ENCODE peak calls at places on chromosomes 12 and 14, in five cellular contexts. N is suprapubic skin, X is thoracic aorta, P is K562, D is SK-N-SH. V is an unnamed sample.

GRCh38 chr12:124053855-124054254 is 80.8 kb downstream of the ZNF664 start:
- DNase-seq in X (no peak), P (peak), N (no peak), D (peak), V (peak)

GRCh38 chr12:95505039-95505438 is 31.1 kb downstream of the METAP2 start:
- DNase-seq in X (no peak), P (no peak), D (no peak), N (no peak), V (no peak)

GRCh38 chr12:51323317-51323960 is 535 bp downstream of the BIN2 start:
- DNase-seq in D (no peak), P (no peak), X (no peak), N (no peak), V (no peak)

GRCh38 chr14:50303744-50304471 is 8.1 kb downstream of the L2HGDH start:
- DNase-seq in X (no peak), P (peak), D (no peak), N (no peak), V (peak)

GRCh38 chr12:95151821-95152220 is 65.4 kb downstream of the FGD6 start:
- DNase-seq in X (no peak), P (no peak), D (no peak), N (no peak), V (no peak)

GRCh38 chr14:35669782-35670181 is 135.8 kb downstream of the INSM2 start:
- DNase-seq in D (no peak), N (no peak), P (no peak), X (no peak), V (peak)

GRCh38 chr12:32296541-32296940 is 102.8 kb upstream of the FGD4 start:
- DNase-seq in P (no peak), X (no peak), D (no peak), N (no peak), V (no peak)

GRCh38 chr14:37864861-37865718 is 269.7 kb downstream of the TTC6 start:
- DNase-seq in P (no peak), D (no peak), N (no peak), X (no peak), V (peak)

GRCh38 chr14:51182166-51182565 is 57.9 kb upstream of the TMX1 start:
- DNase-seq in X (no peak), N (no peak), P (no peak), D (no peak), V (peak)

GRCh38 chr12:29611906-29612305 is 114.4 kb upstream of the OVCH1 start:
- DNase-seq in P (no peak), X (peak), N (no peak), D (no peak), V (peak)

GRCh38 chr12:101924647-101925046 is 47.3 kb downstream of the DRAM1 start:
- DNase-seq in P (peak), N (no peak), X (no peak), D (peak), V (peak)

GRCh38 chr12:130742112-130742511 is 26.0 kb upstream of the RIMBP2 start:
- DNase-seq in P (no peak), N (no peak), D (no peak), X (no peak), V (no peak)

GRCh38 chr14:72855913-72856312 is 38.0 kb downstream of the DPF3 start:
- DNase-seq in P (no peak), D (no peak), N (no peak), X (no peak), V (peak)

GRCh38 chr14:32072701-32073100 is 4.4 kb upstream of the ARHGAP5 start:
- DNase-seq in X (no peak), D (no peak), P (no peak), N (no peak), V (no peak)

GRCh38 chr12:71371132-71371531 is 68.5 kb upstream of the LGR5 start:
- DNase-seq in N (no peak), X (no peak), D (no peak), P (no peak), V (peak)

GRCh38 chr12:130838284-130838950 is 633 bp downstream of the STX2 start:
- DNase-seq in N (peak), D (no peak), X (no peak), P (peak), V (peak)

GRCh38 chr14:36683083-36683724 is 21.5 kb downstream of the PAX9 start:
- DNase-seq in N (no peak), P (no peak), X (no peak), D (no peak), V (no peak)

GRCh38 chr12:90090929-90091651 is 382.5 kb upstream of the ATP2B1 start:
- DNase-seq in X (peak), D (no peak), N (peak), P (no peak), V (peak)

GRCh38 chr12:53981652-53982565 is 3.0 kb upstream of the HOXC10 start:
- DNase-seq in P (no peak), N (peak), X (no peak), D (no peak), V (no peak)

GRCh38 chr14:75274899-75275569 is 3.6 kb upstream of the FOS start:
- DNase-seq in N (peak), X (no peak), P (no peak), D (no peak), V (no peak)

GRCh38 chr14:58299665-58300202 is 1.4 kb downstream of the ARID4A start:
- DNase-seq in D (no peak), N (no peak), P (peak), X (no peak), V (no peak)

GRCh38 chr12:29944269-29945000 is 160.7 kb upstream of the TMTC1 start:
- DNase-seq in P (no peak), X (no peak), N (no peak), D (no peak), V (peak)

GRCh38 chr12:42187799-42188198 is 43.1 kb upstream of the GXYLT1 start:
- DNase-seq in D (no peak), X (no peak), P (no peak), N (no peak), V (no peak)

GRCh38 chr12:127823801-127824200 is 443.2 kb upstream of the TMEM132C start:
- DNase-seq in N (no peak), P (no peak), D (no peak), X (no peak), V (no peak)

GRCh38 chr12:93670104-93670503 is 7.1 kb upstream of the CRADD start:
- DNase-seq in X (no peak), P (no peak), N (no peak), D (no peak), V (no peak)

GRCh38 chr12:109822951-109823411 is 10.2 kb downstream of the TRPV4 start:
- DNase-seq in N (no peak), P (no peak), X (no peak), D (no peak), V (no peak)

GRCh38 chr12:40099423-40099853 is 6.4 kb downstream of the SLC2A13 start:
- DNase-seq in N (no peak), X (no peak), D (no peak), P (peak), V (peak)

GRCh38 chr14:56199976-56200577 is 81.9 kb downstream of the PELI2 start:
- DNase-seq in D (no peak), X (no peak), P (no peak), N (no peak), V (peak)

GRCh38 chr12:49909826-49910225 is 6.1 kb upstream of the FAIM2 start:
- DNase-seq in N (peak), X (no peak), P (peak), D (no peak), V (peak)

GRCh38 chr12:24754690-24755638 is 193.9 kb downstream of the BCAT1 start:
- DNase-seq in N (no peak), D (no peak), P (no peak), X (no peak), V (peak)

GRCh38 chr12:52238206-52238840 is 5.3 kb downstream of the KRT7 start:
- DNase-seq in P (no peak), X (no peak), D (no peak), N (peak), V (no peak)

GRCh38 chr12:49920241-49920914 is 16.7 kb upstream of the FAIM2 start:
- DNase-seq in D (no peak), N (peak), P (no peak), X (no peak), V (peak)

GRCh38 chr12:112233242-112233641 is 107.9 kb downstream of the TRAFD1 start:
- DNase-seq in N (no peak), D (no peak), P (no peak), X (no peak), V (no peak)

GRCh38 chr14:55102141-55102547 is 26.9 kb upstream of the LGALS3 start:
- DNase-seq in D (peak), N (peak), X (no peak), P (no peak), V (peak)

GRCh38 chr12:26229910-26230309 is 34.5 kb downstream of the SSPN start:
- DNase-seq in N (no peak), D (no peak), P (no peak), X (no peak), V (no peak)

GRCh38 chr12:91367234-91367849 is 184.7 kb upstream of the DCN start:
- DNase-seq in D (no peak), N (no peak), P (peak), X (no peak), V (peak)

GRCh38 chr12:108884116-108885012 is 4.5 kb downstream of the DAO start:
- DNase-seq in D (peak), P (peak), N (peak), X (no peak), V (peak)

GRCh38 chr12:93894391-93895095 is 217.4 kb downstream of the CRADD start:
- DNase-seq in N (peak), D (peak), X (peak), P (no peak), V (peak)

GRCh38 chr14:61090432-61091216 is 109.6 kb downstream of the SLC38A6 start:
- DNase-seq in N (no peak), D (no peak), X (no peak), P (no peak), V (no peak)

GRCh38 chr14:34460295-34460694 is 1.7 kb downstream of the SPTSSA start:
- DNase-seq in X (no peak), N (no peak), P (no peak), D (no peak), V (no peak)
- H3K4me3 ChIP-seq in X (no peak), N (peak), P (peak), D (peak), V (peak)

GRCh38 chr14:91371011-91371989 is 46.3 kb downstream of the CCDC88C start:
- DNase-seq in X (no peak), D (no peak), P (no peak), N (no peak), V (no peak)

GRCh38 chr14:91367173-91368171 is 50.1 kb downstream of the CCDC88C start:
- DNase-seq in X (no peak), D (no peak), P (no peak), N (no peak), V (no peak)

GRCh38 chr14:91368681-91369416 is 48.8 kb downstream of the CCDC88C start:
- DNase-seq in P (no peak), D (no peak), X (no peak), N (no peak), V (no peak)

GRCh38 chr14:91371990-91372375 is 45.6 kb downstream of the CCDC88C start:
- DNase-seq in N (no peak), X (no peak), P (no peak), D (no peak), V (no peak)

GRCh38 chr14:91369628-91370445 is 47.8 kb downstream of the CCDC88C start:
- DNase-seq in P (no peak), N (no peak), D (no peak), X (no peak), V (no peak)
- H3K4me3 ChIP-seq in P (no peak), N (no peak), D (no peak), X (no peak), V (no peak)

GRCh38 chr12:126189856-126190255 is 1124.6 kb downstream of the AACS start:
- DNase-seq in N (no peak), D (no peak), P (no peak), X (no peak), V (no peak)

GRCh38 chr12:126191037-126191891 is 1126.0 kb downstream of the AACS start:
- DNase-seq in N (no peak), D (peak), X (no peak), P (no peak), V (peak)

GRCh38 chr12:126193190-126193589 is 1128.0 kb downstream of the AACS start:
- DNase-seq in X (no peak), D (no peak), N (no peak), P (no peak), V (no peak)

GRCh38 chr12:126196263-126196662 is 1131.0 kb downstream of the AACS start:
- DNase-seq in N (no peak), X (no peak), D (no peak), P (no peak), V (no peak)

GRCh38 chr12:126191949-126192348 is 1126.7 kb downstream of the AACS start:
- DNase-seq in N (no peak), D (no peak), P (no peak), X (no peak), V (no peak)
- H3K4me3 ChIP-seq in N (no peak), D (no peak), P (no peak), X (no peak), V (no peak)

GRCh38 chr14:97458302-97459137 is 661.3 kb downstream of the VRK1 start:
- DNase-seq in X (no peak), D (peak), N (peak), P (no peak), V (no peak)
- H3K4me3 ChIP-seq in X (peak), D (no peak), N (peak), P (no peak), V (no peak)

DNA sequence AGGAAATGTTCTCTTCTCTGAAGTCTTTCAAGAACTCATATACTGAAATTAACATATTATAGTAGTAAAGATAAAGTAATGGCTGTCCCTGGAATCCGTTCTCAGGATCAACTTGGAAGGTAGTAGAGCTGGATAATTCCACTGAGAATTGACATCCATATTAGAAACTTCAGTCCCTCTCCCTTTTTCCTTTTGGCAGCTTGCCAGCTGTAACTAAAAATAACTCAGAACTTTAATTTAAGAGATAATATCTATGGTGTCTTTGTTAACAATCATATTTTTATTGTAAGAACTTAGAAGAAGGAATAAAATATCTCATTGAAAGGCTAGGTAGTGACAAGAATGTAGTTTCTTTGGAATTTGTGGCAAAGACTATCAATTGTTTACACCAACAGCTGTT is 61.4 kb upstream of the PLEKHA5 start:
- DNase-seq in P (no peak), N (no peak), X (no peak), D (no peak), V (peak)
- H3K4me3 ChIP-seq in P (no peak), N (no peak), X (no peak), D (no peak), V (no peak)

GRCh38 chr12:68828669-68829068 is 20.7 kb downstream of the MDM2 start:
- DNase-seq in P (no peak), D (no peak), N (no peak), X (no peak), V (no peak)

GRCh38 chr12:68831272-68831671 is 23.3 kb downstream of the MDM2 start:
- DNase-seq in P (no peak), X (no peak), D (no peak), N (no peak), V (no peak)

GRCh38 chr12:68824597-68825250 is 16.7 kb downstream of the MDM2 start:
- DNase-seq in X (no peak), D (no peak), P (no peak), N (no peak), V (no peak)

GRCh38 chr12:68825569-68826217 is 17.7 kb downstream of the MDM2 start:
- DNase-seq in N (no peak), P (no peak), D (no peak), X (no peak), V (no peak)

DNA sequence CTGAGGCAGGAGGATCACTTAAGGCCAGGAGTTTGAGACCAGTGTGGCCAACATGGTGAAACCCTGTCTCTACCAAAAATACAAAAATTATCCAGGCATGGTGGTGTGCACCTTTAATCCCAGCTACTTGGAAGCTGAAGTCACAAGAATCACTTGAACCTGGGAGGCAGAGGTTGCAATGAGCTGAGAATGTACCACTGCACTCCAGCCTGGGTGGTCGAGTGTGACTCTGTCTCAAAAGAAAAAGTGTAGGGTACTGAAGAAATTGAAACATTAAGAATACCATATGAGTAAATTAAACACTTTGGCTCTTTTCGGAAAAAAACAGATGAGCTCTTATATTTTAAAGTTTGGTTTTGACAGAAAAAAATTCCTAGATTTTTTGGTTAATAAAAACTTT is 19.9 kb downstream of the MDM2 start:
- DNase-seq in X (no peak), N (no peak), P (no peak), D (no peak), V (no peak)
- H3K4me3 ChIP-seq in X (no peak), N (no peak), P (no peak), D (no peak), V (no peak)

GRCh38 chr14:93879362-93879983 is 47.7 kb upstream of the FAM181A start:
- DNase-seq in N (no peak), D (no peak), P (no peak), X (no peak), V (no peak)
- H3K4me3 ChIP-seq in N (peak), D (no peak), P (no peak), X (peak), V (no peak)

GRCh38 chr12:121228919-121229650 is 19.2 kb downstream of the P2RX4 start:
- DNase-seq in P (no peak), X (no peak), N (no peak), D (peak), V (no peak)
- H3K4me3 ChIP-seq in P (no peak), X (no peak), N (no peak), D (no peak), V (no peak)

GRCh38 chr12:102961488-102961801 is 4.0 kb downstream of the ASCL1 start:
- DNase-seq in D (no peak), X (no peak), P (no peak), N (no peak), V (no peak)

GRCh38 chr12:102959391-102959790 is 1.9 kb downstream of the ASCL1 start:
- DNase-seq in P (no peak), X (no peak), D (no peak), N (no peak), V (no peak)

GRCh38 chr12:102962986-102963385 is 5.5 kb downstream of the ASCL1 start:
- DNase-seq in N (no peak), X (no peak), D (no peak), P (no peak), V (no peak)

GRCh38 chr12:102962532-102962931 is 5.1 kb downstream of the ASCL1 start:
- DNase-seq in N (no peak), P (no peak), X (no peak), D (no peak), V (no peak)

GRCh38 chr12:102960766-102961487 is 3.5 kb downstream of the ASCL1 start:
- DNase-seq in N (no peak), P (no peak), D (no peak), X (no peak), V (no peak)
- H3K4me3 ChIP-seq in N (no peak), P (no peak), D (no peak), X (no peak), V (no peak)

V was measured in fibroblast of pulmonary artery.